ENCODE peak calls at places on chromosomes 2 and 18, in six cellular contexts. One of them, this sample, is unnamed.

GRCh38 chr2:37020887-37021796 is 54.8 kb upstream of the STRN start:
- DNase-seq in astrocyte of the spinal cord: no peak
- DNase-seq in T-helper 1 cell: no peak
- DNase-seq in fibroblast of lung: peak
- DNase-seq in H7: no peak
- DNase-seq in dorsolateral prefrontal cortex: no peak
- DNase-seq in this sample: no peak

GRCh38 chr18:74982946-74983635 is 225.8 kb downstream of the PTGR3 start:
- DNase-seq in fibroblast of lung: no peak
- DNase-seq in T-helper 1 cell: no peak
- DNase-seq in dorsolateral prefrontal cortex: no peak
- DNase-seq in astrocyte of the spinal cord: no peak
- DNase-seq in H7: no peak
- DNase-seq in this sample: no peak

GRCh38 chr2:12338946-12339697 is 377.6 kb upstream of the TRIB2 start:
- DNase-seq in T-helper 1 cell: no peak
- DNase-seq in astrocyte of the spinal cord: no peak
- DNase-seq in fibroblast of lung: no peak
- DNase-seq in H7: no peak
- DNase-seq in dorsolateral prefrontal cortex: no peak
- DNase-seq in this sample: no peak

GRCh38 chr2:237873382-237873781 is 14.0 kb downstream of the RAMP1 start:
- DNase-seq in dorsolateral prefrontal cortex: no peak
- DNase-seq in fibroblast of lung: peak
- DNase-seq in H7: no peak
- DNase-seq in astrocyte of the spinal cord: no peak
- DNase-seq in T-helper 1 cell: no peak
- DNase-seq in this sample: no peak

GRCh38 chr18:11366410-11366809 is 217.0 kb upstream of the PIEZO2 start:
- DNase-seq in T-helper 1 cell: no peak
- DNase-seq in dorsolateral prefrontal cortex: no peak
- DNase-seq in H7: no peak
- DNase-seq in astrocyte of the spinal cord: peak
- DNase-seq in fibroblast of lung: peak
- DNase-seq in this sample: peak

GRCh38 chr18:35732652-35733051 is 151.1 kb downstream of the GALNT1 start:
- DNase-seq in T-helper 1 cell: no peak
- DNase-seq in dorsolateral prefrontal cortex: no peak
- DNase-seq in H7: no peak
- DNase-seq in astrocyte of the spinal cord: peak
- DNase-seq in fibroblast of lung: peak
- DNase-seq in this sample: no peak

GRCh38 chr18:48166971-48167370 is 236.5 kb upstream of the SMAD2 start:
- DNase-seq in fibroblast of lung: no peak
- DNase-seq in dorsolateral prefrontal cortex: no peak
- DNase-seq in astrocyte of the spinal cord: no peak
- DNase-seq in T-helper 1 cell: no peak
- DNase-seq in H7: no peak
- DNase-seq in this sample: no peak

GRCh38 chr2:235066895-235067294 is 115.1 kb downstream of the SH3BP4 start:
- DNase-seq in astrocyte of the spinal cord: no peak
- DNase-seq in fibroblast of lung: no peak
- DNase-seq in H7: peak
- DNase-seq in dorsolateral prefrontal cortex: no peak
- DNase-seq in T-helper 1 cell: no peak
- DNase-seq in this sample: no peak

GRCh38 chr2:65546406-65546805 is 114.0 kb upstream of the SPRED2 start:
- DNase-seq in fibroblast of lung: no peak
- DNase-seq in astrocyte of the spinal cord: no peak
- DNase-seq in H7: no peak
- DNase-seq in T-helper 1 cell: no peak
- DNase-seq in dorsolateral prefrontal cortex: no peak
- DNase-seq in this sample: no peak

This sample was measured in A172.